ENCODE peak calls at places on chromosomes 2 and 18, in four cellular contexts. F is iPS DF 6.9; D is left ventricle myocardium superior; P is activated T-helper 1 cell treated with anti-CD3 and anti-CD28 coated beads, Interleukin-12 subunit alpha, Interleukin-12 subunit beta, Interleukin-2, Interleukin-4 antibody, amounts not matched to agents 30 ng/mL and 10 ng/mL and 1 ng/mL, durations not matched to agents 14 hours and 24 hours and 36 hours. E is an unnamed sample.

GRCh38 chr2:85669549-85669948 is 1.6 kb upstream of the SFTPB start:
- DNase-seq in F (no peak), D (no peak), P (no peak), E (no peak)

GRCh38 chr2:96138146-96139145 is at the start of gene ASTL:
- DNase-seq in F (no peak), D (peak), P (peak), E (peak)

GRCh38 chr2:232341739-232342126 is 36.8 kb upstream of the ALPP start:
- DNase-seq in F (no peak), D (peak), P (no peak), E (no peak)

GRCh38 chr18:8260319-8260718 is 348.9 kb upstream of the RAB12 start:
- DNase-seq in F (no peak), D (no peak), P (no peak), E (no peak)

GRCh38 chr2:98915751-98916358 is 20.2 kb downstream of the CRACDL start:
- DNase-seq in F (no peak), D (no peak), P (no peak), E (no peak)

GRCh38 chr2:30237346-30238142 is 6.2 kb downstream of the LBH start:
- DNase-seq in F (no peak), D (no peak), P (no peak), E (no peak)

GRCh38 chr2:237715459-237715947 is 83.1 kb upstream of the RBM44 start:
- DNase-seq in F (no peak), D (peak), P (no peak), E (no peak)

GRCh38 chr2:37211212-37211611 is 14.9 kb downstream of the CEBPZOS start:
- DNase-seq in F (no peak), D (no peak), P (no peak), E (no peak)

GRCh38 chr2:198096965-198097364 is 292.6 kb downstream of the PLCL1 start:
- DNase-seq in F (no peak), D (peak), P (no peak), E (no peak)

GRCh38 chr2:80304522-80304878 is at the start of gene LRRTM1:
- DNase-seq in F (no peak), D (peak), P (no peak), E (no peak)

GRCh38 chr2:159976527-159977163 is 85.8 kb downstream of the PLA2R1 start:
- DNase-seq in F (no peak), D (no peak), P (no peak), E (no peak)

GRCh38 chr2:18435425-18436037 is 124.9 kb downstream of the RDH14 start:
- DNase-seq in F (peak), D (no peak), P (no peak), E (no peak)

GRCh38 chr2:120992791-120993555 is 257.3 kb downstream of the GLI2 start:
- DNase-seq in F (no peak), D (no peak), P (no peak), E (no peak)